ENCODE peak calls at places on chromosomes 3 and 15, in eight cellular contexts. V is activated gamma-delta T cell treated with Interleukin-2 at 50 U/mL for 16 hours, S is AG09309, L is dorsolateral prefrontal cortex, T is LoVo, P is heart right ventricle, B is MV-4-11, C is NT2/D1. D is an unnamed sample.

GRCh38 chr15:101324513-101325177 is 29.6 kb upstream of the SNRPA1 start:
- DNase-seq in S (no peak), L (peak; percentile 24), P (no peak), V (no peak), B (no peak), T (no peak), C (no peak), D (no peak)

GRCh38 chr3:185822221-185822956 is 2.5 kb downstream of the IGF2BP2 start:
- DNase-seq in P (no peak), V (no peak), T (peak; percentile 50), C (no peak), B (peak; percentile 26), L (no peak), S (no peak), D (no peak)

GRCh38 chr15:30979457-30979856 is 12.0 kb downstream of the MTMR10 start:
- DNase-seq in B (peak; percentile 81), S (no peak), T (no peak), L (no peak), C (no peak), V (no peak), P (no peak), D (no peak)

GRCh38 chr15:48395532-48396011 is 64.3 kb downstream of the DUT start:
- DNase-seq in L (no peak), S (no peak), T (no peak), V (no peak), B (no peak), C (no peak), P (peak; percentile 33), D (peak; percentile 84)

GRCh38 chr15:73633991-73634495 is 854 bp upstream of the NPTN start:
- DNase-seq in P (no peak), S (peak; percentile 88), L (no peak), V (no peak), C (no peak), T (peak; percentile 91), B (peak; percentile 52), D (peak; percentile 78)

GRCh38 chr15:91289324-91289723 is 189.3 kb downstream of the SV2B start:
- DNase-seq in B (peak; percentile 58), V (no peak), T (no peak), L (no peak), S (no peak), P (peak; percentile 19), C (peak; percentile 28), D (no peak)

GRCh38 chr3:54262541-54262940 is 140.2 kb downstream of the CACNA2D3 start:
- DNase-seq in S (no peak), B (peak; percentile 87), V (no peak), C (no peak), T (no peak), L (no peak), P (no peak), D (no peak)

GRCh38 chr3:72039677-72040076 is 254.7 kb upstream of the PROK2 start:
- DNase-seq in S (no peak), T (no peak), B (no peak), L (no peak), V (no peak), C (no peak), P (no peak), D (no peak)

GRCh38 chr3:172658344-172659245 is 52.3 kb downstream of the NCEH1 start:
- DNase-seq in S (peak; percentile 73), P (no peak), L (no peak), B (no peak), C (no peak), T (peak; percentile 68), V (no peak), D (peak; percentile 58)

GRCh38 chr3:172076212-172076611 is 36.8 kb downstream of the FNDC3B start:
- DNase-seq in L (no peak), B (no peak), V (no peak), T (no peak), C (no peak), P (no peak), S (no peak), D (no peak)

GRCh38 chr3:15708882-15709677 is 88.7 kb downstream of the ANKRD28 start:
- DNase-seq in L (no peak), B (peak; percentile 93), V (no peak), S (peak; percentile 17), T (no peak), C (no peak), P (no peak), D (peak; percentile 43)

GRCh38 chr3:23859839-23860382 is 54.2 kb downstream of the UBE2E1 start:
- DNase-seq in S (no peak), C (no peak), P (no peak), L (no peak), T (no peak), B (no peak), V (no peak), D (no peak)

GRCh38 chr3:97658670-97659285 is 105.8 kb upstream of the ARL6 start:
- DNase-seq in T (peak; percentile 51), B (no peak), S (no peak), L (no peak), V (no peak), C (peak; percentile 23), P (no peak), D (peak; percentile 17)

GRCh38 chr3:126284258-126284904 is 72.8 kb downstream of the KLF15 start:
- DNase-seq in P (no peak), C (no peak), V (no peak), T (peak; percentile 44), B (no peak), L (no peak), S (no peak), D (no peak)

GRCh38 chr3:174495231-174495755 is 363.8 kb upstream of the NAALADL2 start:
- DNase-seq in B (peak; percentile 1), C (no peak), S (peak; percentile 2), L (no peak), T (no peak), P (no peak), V (no peak), D (peak; percentile 13)

GRCh38 chr3:150412599-150413069 is 4.5 kb downstream of the TSC22D2 start:
- DNase-seq in T (no peak), V (no peak), S (peak; percentile 76), C (no peak), B (peak; percentile 45), P (no peak), L (no peak), D (peak; percentile 45)

GRCh38 chr15:80906159-80906775 is 83.4 kb downstream of the MESD start:
- DNase-seq in L (no peak), C (no peak), T (peak; percentile 13), S (no peak), P (no peak), V (no peak), B (no peak), D (peak; percentile 84)

GRCh38 chr3:192408007-192408655 is 319.2 kb downstream of the FGF12 start:
- DNase-seq in S (no peak), P (peak; percentile 11), B (no peak), V (no peak), T (no peak), C (no peak), L (peak; percentile 64), D (no peak)

GRCh38 chr3:160941885-160942494 is 163.2 kb downstream of the B3GALNT1 start:
- DNase-seq in T (peak; percentile 67), C (peak; percentile 50), V (peak; percentile 73), B (no peak), L (no peak), S (peak; percentile 29), P (peak; percentile 79), D (peak; percentile 82)

GRCh38 chr3:124928333-124929202 is 6.0 kb downstream of the MUC13 start:
- DNase-seq in P (peak; percentile 68), T (peak; percentile 58), C (peak; percentile 52), S (peak; percentile 40), L (peak; percentile 57), V (peak; percentile 56), B (peak; percentile 49), D (peak; percentile 75)

GRCh38 chr15:59791646-59792208 is 102.6 kb upstream of the BNIP2 start:
- DNase-seq in T (no peak), C (no peak), V (no peak), L (no peak), S (no peak), B (no peak), P (no peak), D (no peak)

GRCh38 chr3:140128217-140129137 is 193.5 kb downstream of the CLSTN2 start:
- DNase-seq in B (peak; percentile 37), T (peak; percentile 15), P (peak; percentile 23), C (peak; percentile 18), V (no peak), S (no peak), L (no peak), D (peak; percentile 56)

GRCh38 chr3:151168269-151169094 is 34.5 kb downstream of the GPR171 start:
- DNase-seq in V (peak; percentile 84), S (no peak), C (peak; percentile 28), L (peak; percentile 77), P (peak; percentile 78), B (peak; percentile 49), T (peak; percentile 69), D (peak; percentile 60)

GRCh38 chr3:59308684-59309083 is 258.9 kb upstream of the CFAP20DC start:
- DNase-seq in C (no peak), V (no peak), T (no peak), L (no peak), P (no peak), B (no peak), S (no peak), D (no peak)

GRCh38 chr3:152899306-152899705 is 64.4 kb downstream of the P2RY1 start:
- DNase-seq in T (no peak), B (no peak), S (no peak), P (no peak), V (no peak), C (no peak), L (no peak), D (peak; percentile 56)

GRCh38 chr3:85631070-85631469 is 672.3 kb downstream of the CADM2 start:
- DNase-seq in P (no peak), C (no peak), T (no peak), L (no peak), V (no peak), B (no peak), S (no peak), D (no peak)

GRCh38 chr15:86813892-86814291 is 734.2 kb downstream of the AGBL1 start:
- DNase-seq in S (no peak), V (no peak), L (no peak), C (no peak), P (no peak), T (no peak), B (no peak), D (no peak)

GRCh38 chr15:99916668-99917223 is 183.5 kb upstream of the LYSMD4 start:
- DNase-seq in S (no peak), L (no peak), V (no peak), P (no peak), C (no peak), B (no peak), T (no peak), D (no peak)

GRCh38 chr15:96333194-96334016 is 2.9 kb downstream of the NR2F2 start:
- DNase-seq in L (no peak), S (no peak), C (no peak), P (no peak), T (no peak), B (no peak), V (no peak), D (peak; percentile 61)

D was measured in myocyte.